ENCODE peak calls at places on chromosomes 7 and 10, in six cellular contexts. B is HepG2, M is upper lobe of left lung, X is A549, H is GM12878, U is K562. V is an unnamed sample. For H3K4me1, the result is how much of the 10 kb centered on the place peaks cover.

GRCh38 chr10:78774614-78774998 is 294.2 kb upstream of the ZMIZ1 start:
- ATAC-seq in B (peak), M (no peak), X (no peak), H (no peak), U (no peak), V (no peak)

GRCh38 chr7:135463905-135464304 is 46.0 kb downstream of the CNOT4 start:
- ATAC-seq in B (no peak), M (no peak), X (no peak), H (no peak), U (no peak), V (no peak)

GRCh38 chr7:37173655-37174054 is 275.0 kb downstream of the ELMO1 start:
- ATAC-seq in B (no peak), M (no peak), X (no peak), H (no peak), U (no peak), V (no peak)

GRCh38 chr7:130888017-130888371 is 154.0 kb upstream of the KLF14 start:
- ATAC-seq in B (peak), M (no peak), X (peak), H (no peak), U (peak), V (no peak)

GRCh38 chr7:131538791-131539179 is 17.6 kb downstream of the PODXL start:
- ATAC-seq in B (no peak), M (no peak), X (peak), H (no peak), U (no peak), V (no peak)

GRCh38 chr7:99901581-99901980 is 17.7 kb downstream of the TRIM4 start:
- ATAC-seq in B (no peak), M (no peak), X (no peak), H (no peak), U (no peak), V (no peak)

GRCh38 chr7:2115739-2116065 is 117.0 kb downstream of the MAD1L1 start:
- ATAC-seq in B (no peak), M (no peak), X (no peak), H (no peak), U (no peak), V (no peak)

GRCh38 chr7:79176859-79177477 is 276.5 kb downstream of the MAGI2 start:
- ATAC-seq in B (no peak), M (peak), X (peak), H (peak), U (no peak), V (no peak)

GRCh38 chr10:73366381-73367298 is 8.0 kb upstream of the CFAP70 start:
- ATAC-seq in B (no peak), M (no peak), X (peak), H (peak), U (peak), V (no peak)

GRCh38 chr10:133405844-133406527 is 12.0 kb downstream of the MTG1 start:
- ATAC-seq in B (no peak), M (no peak), X (no peak), H (peak), U (no peak), V (no peak)

GRCh38 chr10:112552593-112553110 is 105.6 kb downstream of the VTI1A start:
- ATAC-seq in B (no peak), M (no peak), X (no peak), H (no peak), U (no peak), V (no peak)

DNA sequence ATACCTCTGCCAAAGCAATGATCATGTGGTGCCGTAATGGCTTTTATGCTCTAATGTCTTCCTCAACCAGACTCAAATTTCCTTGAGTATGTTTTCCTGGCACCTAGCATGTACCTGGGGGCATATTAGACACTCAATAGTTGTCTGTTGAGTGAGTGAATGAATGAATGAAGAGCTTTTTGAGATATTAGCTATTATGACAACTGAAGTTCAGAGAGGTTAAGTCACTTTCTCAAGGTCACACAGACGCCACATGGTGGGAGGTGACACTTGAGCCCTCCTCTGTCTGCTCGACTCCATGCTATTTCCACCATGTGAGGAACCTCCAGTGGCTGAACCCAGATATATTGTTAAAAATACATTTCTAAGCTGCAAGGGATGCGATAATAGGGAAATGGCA is 132.1 kb downstream of the PRPF18 start:
- ATAC-seq in B (no peak), M (no peak), X (no peak), H (no peak), U (no peak), V (no peak)
- H3K4me3 ChIP-seq in B (peak), M (no peak), X (no peak), H (peak), U (no peak), V (no peak)

DNA sequence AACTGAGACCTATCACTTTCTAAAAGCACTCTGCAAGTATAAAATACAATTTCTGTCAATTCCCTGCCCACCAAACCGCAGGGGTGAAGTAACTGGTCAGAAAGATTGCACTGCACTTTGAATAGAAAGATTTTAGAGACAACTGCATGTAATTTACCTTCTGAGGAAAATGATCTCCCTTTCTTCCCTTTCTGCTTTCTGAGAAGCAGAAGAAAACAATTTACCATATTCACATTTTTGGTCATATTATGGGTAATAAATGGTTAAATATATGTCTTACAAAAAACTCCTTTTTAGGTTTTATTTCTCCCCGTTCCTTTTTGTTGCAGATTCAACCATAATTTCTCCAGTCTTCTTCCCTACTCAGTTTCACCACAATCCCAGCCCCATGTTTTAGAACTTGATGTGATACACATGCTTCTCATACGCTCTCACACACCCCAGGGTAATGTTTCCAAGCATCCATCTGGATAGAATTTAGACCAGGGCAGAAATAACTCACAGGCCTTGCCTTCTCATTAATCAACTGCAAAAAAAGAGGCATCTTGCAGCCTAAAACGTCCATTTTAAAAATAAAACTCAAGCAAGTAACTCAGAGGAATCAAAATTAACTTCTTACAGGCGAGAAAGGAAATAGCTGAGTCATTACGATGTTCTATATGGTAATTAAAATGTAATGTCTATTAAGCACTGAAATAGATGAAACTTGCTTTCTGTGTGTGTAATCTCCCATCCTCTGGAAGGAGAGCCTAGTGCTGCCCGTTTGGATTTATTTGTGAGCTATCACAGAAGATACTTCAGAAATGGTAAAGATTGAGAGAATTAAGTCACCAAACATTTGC is 127.1 kb upstream of the RSU1 start:
- ATAC-seq in B (no peak), M (peak), X (no peak), H (no peak), U (no peak), V (peak)
- TF ChIP-seq EP300 in B (no peak), M (no peak), X (no peak), H (no peak), U (no peak), V (no peak)

DNA sequence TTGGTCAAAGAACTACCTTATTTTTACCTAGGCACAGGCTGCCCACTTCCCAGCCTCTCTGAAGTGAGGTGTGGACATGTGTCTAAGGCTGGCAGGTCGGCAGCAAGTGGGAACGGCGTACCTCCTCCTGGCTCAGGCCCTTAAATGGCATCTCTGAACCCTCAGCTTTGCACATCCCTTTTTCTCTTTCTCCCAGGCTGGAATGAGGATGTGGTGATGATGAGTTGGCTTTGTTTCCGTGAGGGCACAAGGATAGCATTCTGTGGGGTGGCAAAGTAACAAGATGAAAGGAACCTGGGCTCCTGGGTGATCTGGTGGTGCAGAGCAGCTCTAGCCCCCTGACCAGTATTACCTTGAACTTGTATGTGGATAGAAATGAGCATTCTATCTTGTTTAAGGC is 196.8 kb downstream of the REEP3 start:
- ATAC-seq in B (no peak), M (no peak), X (no peak), H (no peak), U (no peak), V (no peak)
- H3K4me1 ChIP-seq in B (under half), M (under half), X (under half), H (under half), U (under half), V (under half)

GRCh38 chr7:123533553-123533917 is 860 bp downstream of the IQUB start:
- ATAC-seq in B (no peak), M (no peak), X (no peak), H (no peak), U (no peak), V (no peak)

GRCh38 chr7:123533929-123534382 is 439 bp downstream of the IQUB start:
- ATAC-seq in B (peak), M (no peak), X (peak), H (peak), U (peak), V (no peak)

GRCh38 chr7:123528265-123528664 is 6.1 kb downstream of the IQUB start:
- ATAC-seq in B (peak), M (no peak), X (no peak), H (no peak), U (peak), V (no peak)
- H3K4me3 ChIP-seq in B (peak), M (no peak), X (no peak), H (no peak), U (peak), V (no peak)

GRCh38 chr10:5043716-5044115 is 40.1 kb upstream of the AKR1C2 start:
- ATAC-seq in B (no peak), M (peak), X (no peak), H (no peak), U (no peak), V (peak)
- TF ChIP-seq EP300 in B (no peak), M (no peak), X (no peak), H (no peak), U (no peak), V (no peak)